ENCODE peak calls at places on chromosomes 3 and 15, in six cellular contexts. One of them, this sample, is unnamed.

GRCh38 chr3:105354429-105354828 is 12.3 kb upstream of the ALCAM start:
- DNase-seq in MM.1S: no peak
- DNase-seq in CD8-positive, alpha-beta T cell: no peak
- DNase-seq in OCI-LY7: no peak
- DNase-seq in tibial artery: no peak
- DNase-seq in fibroblast of pulmonary artery: no peak
- DNase-seq in this sample: no peak

GRCh38 chr3:12870942-12871341 is 29.6 kb upstream of the RPL32 start:
- DNase-seq in tibial artery: peak
- DNase-seq in CD8-positive, alpha-beta T cell: no peak
- DNase-seq in OCI-LY7: peak
- DNase-seq in fibroblast of pulmonary artery: no peak
- DNase-seq in MM.1S: peak
- DNase-seq in this sample: no peak

GRCh38 chr3:12159227-12159601 is 502 bp upstream of the TIMP4 start:
- DNase-seq in OCI-LY7: no peak
- DNase-seq in CD8-positive, alpha-beta T cell: no peak
- DNase-seq in MM.1S: no peak
- DNase-seq in tibial artery: no peak
- DNase-seq in fibroblast of pulmonary artery: no peak
- DNase-seq in this sample: no peak

GRCh38 chr3:17588422-17588821 is 154.0 kb downstream of the TBC1D5 start:
- DNase-seq in OCI-LY7: no peak
- DNase-seq in tibial artery: no peak
- DNase-seq in fibroblast of pulmonary artery: no peak
- DNase-seq in MM.1S: no peak
- DNase-seq in CD8-positive, alpha-beta T cell: no peak
- DNase-seq in this sample: no peak

GRCh38 chr3:60048447-60048848 is 998.6 kb upstream of the CFAP20DC start:
- DNase-seq in OCI-LY7: no peak
- DNase-seq in CD8-positive, alpha-beta T cell: no peak
- DNase-seq in tibial artery: no peak
- DNase-seq in MM.1S: no peak
- DNase-seq in fibroblast of pulmonary artery: no peak
- DNase-seq in this sample: no peak

GRCh38 chr15:59424626-59425025 is 13.4 kb upstream of the FAM81A start:
- DNase-seq in OCI-LY7: no peak
- DNase-seq in CD8-positive, alpha-beta T cell: no peak
- DNase-seq in tibial artery: no peak
- DNase-seq in fibroblast of pulmonary artery: no peak
- DNase-seq in MM.1S: no peak
- DNase-seq in this sample: no peak

GRCh38 chr15:66878761-66879160 is 176.7 kb downstream of the SMAD6 start:
- DNase-seq in MM.1S: no peak
- DNase-seq in tibial artery: no peak
- DNase-seq in CD8-positive, alpha-beta T cell: no peak
- DNase-seq in fibroblast of pulmonary artery: no peak
- DNase-seq in OCI-LY7: peak
- DNase-seq in this sample: no peak

GRCh38 chr15:45429974-45430792 is 51.8 kb upstream of the GATM start:
- DNase-seq in fibroblast of pulmonary artery: peak
- DNase-seq in tibial artery: peak
- DNase-seq in MM.1S: peak
- DNase-seq in OCI-LY7: peak
- DNase-seq in CD8-positive, alpha-beta T cell: peak
- DNase-seq in this sample: no peak

GRCh38 chr3:126872701-126873100 is 110.2 kb upstream of the PLXNA1 start:
- DNase-seq in tibial artery: no peak
- DNase-seq in fibroblast of pulmonary artery: no peak
- DNase-seq in MM.1S: no peak
- DNase-seq in OCI-LY7: no peak
- DNase-seq in CD8-positive, alpha-beta T cell: no peak
- DNase-seq in this sample: no peak

GRCh38 chr3:139830817-139831216 is 104.2 kb upstream of the CLSTN2 start:
- DNase-seq in CD8-positive, alpha-beta T cell: no peak
- DNase-seq in MM.1S: no peak
- DNase-seq in tibial artery: no peak
- DNase-seq in OCI-LY7: no peak
- DNase-seq in fibroblast of pulmonary artery: no peak
- DNase-seq in this sample: no peak

GRCh38 chr3:98746882-98747281 is 16.3 kb upstream of the ST3GAL6 start:
- DNase-seq in tibial artery: no peak
- DNase-seq in CD8-positive, alpha-beta T cell: no peak
- DNase-seq in OCI-LY7: no peak
- DNase-seq in fibroblast of pulmonary artery: peak
- DNase-seq in MM.1S: no peak
- DNase-seq in this sample: no peak

GRCh38 chr15:35305906-35306305 is 220.8 kb upstream of the NANOGP8 start:
- DNase-seq in CD8-positive, alpha-beta T cell: no peak
- DNase-seq in tibial artery: no peak
- DNase-seq in MM.1S: no peak
- DNase-seq in fibroblast of pulmonary artery: peak
- DNase-seq in OCI-LY7: no peak
- DNase-seq in this sample: no peak

GRCh38 chr15:67501177-67501835 is 19.6 kb upstream of the C15orf61 start:
- DNase-seq in fibroblast of pulmonary artery: peak
- DNase-seq in tibial artery: no peak
- DNase-seq in MM.1S: no peak
- DNase-seq in OCI-LY7: peak
- DNase-seq in CD8-positive, alpha-beta T cell: no peak
- DNase-seq in this sample: no peak

GRCh38 chr3:37668831-37669610 is 192.7 kb upstream of the CTDSPL start:
- DNase-seq in tibial artery: no peak
- DNase-seq in fibroblast of pulmonary artery: no peak
- DNase-seq in CD8-positive, alpha-beta T cell: no peak
- DNase-seq in OCI-LY7: no peak
- DNase-seq in MM.1S: no peak
- DNase-seq in this sample: no peak

DNA sequence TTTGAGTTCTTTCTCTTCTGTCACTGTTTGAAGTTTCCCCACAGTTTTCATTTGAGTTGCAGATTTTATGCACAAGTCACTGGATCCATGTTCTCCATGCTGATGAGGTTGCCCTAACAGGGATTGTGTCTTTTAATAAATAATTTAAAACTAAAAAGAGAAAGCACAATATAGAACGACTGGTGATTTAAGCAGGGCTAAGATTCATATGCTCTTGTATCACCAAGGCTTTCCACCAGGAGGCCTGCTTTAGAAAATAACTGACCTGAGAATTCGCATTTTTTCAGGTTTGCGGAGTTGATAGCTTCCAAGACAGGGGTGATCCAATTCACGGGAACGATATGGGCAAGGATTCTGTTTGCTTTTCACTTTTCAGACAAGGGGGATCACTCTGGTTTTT is 252.0 kb upstream of the VEPH1 start:
- DNase-seq in OCI-LY7: no peak
- DNase-seq in fibroblast of pulmonary artery: peak
- DNase-seq in MM.1S: no peak
- DNase-seq in CD8-positive, alpha-beta T cell: no peak
- DNase-seq in tibial artery: no peak
- DNase-seq in this sample: no peak
- TF ChIP-seq CTCF in OCI-LY7: no peak
- TF ChIP-seq CTCF in fibroblast of pulmonary artery: peak
- TF ChIP-seq CTCF in MM.1S: no peak
- TF ChIP-seq CTCF in CD8-positive, alpha-beta T cell: no peak
- TF ChIP-seq CTCF in tibial artery: no peak
- TF ChIP-seq CTCF in this sample: no peak

GRCh38 chr15:78524230-78524629 is 16.0 kb upstream of the PSMA4 start:
- DNase-seq in OCI-LY7: no peak
- DNase-seq in MM.1S: no peak
- DNase-seq in tibial artery: no peak
- DNase-seq in fibroblast of pulmonary artery: no peak
- DNase-seq in CD8-positive, alpha-beta T cell: no peak
- DNase-seq in this sample: no peak
- H3K4me3 ChIP-seq in OCI-LY7: no peak
- H3K4me3 ChIP-seq in MM.1S: no peak
- H3K4me3 ChIP-seq in tibial artery: no peak
- H3K4me3 ChIP-seq in fibroblast of pulmonary artery: no peak
- H3K4me3 ChIP-seq in CD8-positive, alpha-beta T cell: no peak
- H3K4me3 ChIP-seq in this sample: no peak

DNA sequence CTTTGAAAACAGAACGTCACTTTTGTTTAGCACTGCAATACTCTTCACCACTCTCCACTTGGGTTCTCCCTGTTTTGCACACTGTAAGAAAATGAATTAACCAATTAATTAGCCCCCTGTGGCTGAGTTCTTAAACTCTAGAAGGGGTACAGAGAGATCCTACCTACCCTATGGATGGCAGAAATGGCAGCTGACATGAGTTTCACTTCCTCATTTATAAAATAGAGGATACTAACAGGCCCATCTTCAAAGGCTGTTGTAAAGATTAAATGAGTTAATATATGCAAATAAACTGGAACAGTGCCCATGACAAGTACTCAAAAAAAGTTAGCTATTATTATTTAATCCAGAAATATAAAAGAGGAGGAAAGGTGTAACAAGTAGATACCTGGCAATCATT is 36.9 kb downstream of the SUCLG2 start:
- DNase-seq in fibroblast of pulmonary artery: no peak
- DNase-seq in MM.1S: peak
- DNase-seq in CD8-positive, alpha-beta T cell: no peak
- DNase-seq in tibial artery: no peak
- DNase-seq in OCI-LY7: peak
- DNase-seq in this sample: no peak
- TF ChIP-seq CTCF in fibroblast of pulmonary artery: no peak
- TF ChIP-seq CTCF in MM.1S: no peak
- TF ChIP-seq CTCF in CD8-positive, alpha-beta T cell: no peak
- TF ChIP-seq CTCF in tibial artery: no peak
- TF ChIP-seq CTCF in OCI-LY7: no peak
- TF ChIP-seq CTCF in this sample: no peak

GRCh38 chr3:186847437-186847836 is 4.9 kb downstream of the ADIPOQ start:
- DNase-seq in tibial artery: no peak
- DNase-seq in CD8-positive, alpha-beta T cell: no peak
- DNase-seq in fibroblast of pulmonary artery: no peak
- DNase-seq in MM.1S: no peak
- DNase-seq in OCI-LY7: no peak
- DNase-seq in this sample: no peak

GRCh38 chr3:186842426-186843038 is at the start of gene ADIPOQ:
- DNase-seq in fibroblast of pulmonary artery: no peak
- DNase-seq in tibial artery: no peak
- DNase-seq in CD8-positive, alpha-beta T cell: no peak
- DNase-seq in OCI-LY7: no peak
- DNase-seq in MM.1S: no peak
- DNase-seq in this sample: no peak

GRCh38 chr3:186843039-186843432 is 526 bp downstream of the ADIPOQ start:
- DNase-seq in CD8-positive, alpha-beta T cell: no peak
- DNase-seq in fibroblast of pulmonary artery: no peak
- DNase-seq in MM.1S: no peak
- DNase-seq in tibial artery: no peak
- DNase-seq in OCI-LY7: no peak
- DNase-seq in this sample: no peak

GRCh38 chr3:186841637-186842036 is 873 bp upstream of the ADIPOQ start:
- DNase-seq in MM.1S: no peak
- DNase-seq in OCI-LY7: no peak
- DNase-seq in tibial artery: no peak
- DNase-seq in fibroblast of pulmonary artery: no peak
- DNase-seq in CD8-positive, alpha-beta T cell: no peak
- DNase-seq in this sample: no peak

DNA sequence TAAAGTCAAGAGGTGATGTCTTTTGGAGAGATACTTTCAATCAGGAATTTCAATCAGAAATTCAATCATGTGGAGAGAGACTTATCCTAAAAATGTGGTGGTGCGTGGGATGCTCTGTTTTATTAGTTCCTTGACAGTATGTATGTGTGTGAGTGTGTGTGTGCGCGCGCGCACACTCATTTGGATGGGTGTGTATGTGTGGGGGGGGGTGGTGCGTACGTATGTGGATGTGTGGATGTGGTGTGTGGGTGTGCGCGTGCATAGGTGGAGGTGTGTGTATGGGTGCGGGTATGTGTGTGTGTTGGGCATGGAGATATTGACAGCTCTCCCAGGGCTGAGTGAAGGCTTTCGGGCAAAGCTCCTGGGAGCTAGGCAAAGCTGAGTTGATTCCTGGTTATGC is 2.4 kb downstream of the ADIPOQ start:
- DNase-seq in CD8-positive, alpha-beta T cell: no peak
- DNase-seq in tibial artery: no peak
- DNase-seq in fibroblast of pulmonary artery: no peak
- DNase-seq in MM.1S: no peak
- DNase-seq in OCI-LY7: no peak
- DNase-seq in this sample: no peak
- H3K4me3 ChIP-seq in CD8-positive, alpha-beta T cell: no peak
- H3K4me3 ChIP-seq in tibial artery: no peak
- H3K4me3 ChIP-seq in fibroblast of pulmonary artery: no peak
- H3K4me3 ChIP-seq in MM.1S: no peak
- H3K4me3 ChIP-seq in OCI-LY7: no peak
- H3K4me3 ChIP-seq in this sample: no peak

GRCh38 chr3:14122301-14122700 is 2.4 kb downstream of the CHCHD4 start:
- DNase-seq in OCI-LY7: no peak
- DNase-seq in tibial artery: no peak
- DNase-seq in MM.1S: peak
- DNase-seq in fibroblast of pulmonary artery: no peak
- DNase-seq in CD8-positive, alpha-beta T cell: no peak
- DNase-seq in this sample: no peak

GRCh38 chr3:14124223-14124614 is 451 bp downstream of the CHCHD4 start:
- DNase-seq in CD8-positive, alpha-beta T cell: peak
- DNase-seq in MM.1S: peak
- DNase-seq in OCI-LY7: peak
- DNase-seq in fibroblast of pulmonary artery: peak
- DNase-seq in tibial artery: peak
- DNase-seq in this sample: no peak

GRCh38 chr3:14124615-14125192 is at the start of the genes CHCHD4 and TMEM43:
- DNase-seq in tibial artery: peak
- DNase-seq in CD8-positive, alpha-beta T cell: peak
- DNase-seq in fibroblast of pulmonary artery: peak
- DNase-seq in OCI-LY7: peak
- DNase-seq in MM.1S: peak
- DNase-seq in this sample: peak

GRCh38 chr3:14121859-14122258 is 2.8 kb downstream of the CHCHD4 start:
- DNase-seq in CD8-positive, alpha-beta T cell: no peak
- DNase-seq in tibial artery: no peak
- DNase-seq in fibroblast of pulmonary artery: no peak
- DNase-seq in OCI-LY7: no peak
- DNase-seq in MM.1S: no peak
- DNase-seq in this sample: no peak

DNA sequence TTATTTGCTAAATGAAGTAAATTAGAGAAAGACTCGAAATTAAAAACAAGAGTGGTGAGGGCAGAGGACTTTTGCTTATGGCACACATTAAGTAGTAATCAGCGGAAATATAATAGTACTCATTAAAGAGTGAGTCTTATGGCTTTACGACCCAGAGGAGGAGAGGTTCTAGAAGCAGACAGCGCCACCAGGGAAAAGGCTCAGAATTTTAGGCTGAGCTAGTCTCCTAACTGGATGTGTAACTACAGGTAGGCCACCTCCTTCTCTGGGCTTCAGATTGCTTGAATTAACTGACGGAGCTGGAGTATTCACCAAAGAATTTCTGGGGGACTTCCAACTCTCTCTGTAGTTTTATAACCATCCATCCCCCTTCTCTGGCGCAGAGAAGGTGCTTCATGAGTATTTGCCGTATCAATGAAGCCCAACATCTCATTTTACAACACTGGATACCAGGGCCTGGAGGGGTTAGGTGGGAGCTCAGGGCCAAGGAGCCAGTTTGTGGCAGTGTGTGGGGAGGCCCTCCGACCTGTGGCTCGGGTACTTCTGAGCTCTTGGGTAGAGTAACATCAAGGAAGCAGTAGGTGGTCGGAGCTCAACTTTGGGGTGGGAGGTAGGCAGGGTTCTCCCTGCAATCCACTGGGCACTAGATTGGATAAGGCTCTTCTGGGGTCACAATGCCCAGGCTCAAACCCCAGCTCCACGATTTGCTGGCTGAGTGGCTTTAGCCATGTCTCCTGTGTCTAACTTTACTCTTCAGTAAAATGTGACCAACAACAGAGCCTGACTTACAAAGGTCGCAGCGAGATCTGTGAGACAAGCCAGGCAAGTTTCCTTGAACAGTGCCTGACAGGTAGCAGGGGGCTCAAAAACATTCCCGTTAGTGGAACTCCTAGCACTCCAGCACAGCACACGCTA is 1.1 kb downstream of the CHCHD4 start:
- DNase-seq in fibroblast of pulmonary artery: no peak
- DNase-seq in OCI-LY7: peak
- DNase-seq in MM.1S: peak
- DNase-seq in tibial artery: no peak
- DNase-seq in CD8-positive, alpha-beta T cell: no peak
- DNase-seq in this sample: no peak
- TF ChIP-seq CTCF in fibroblast of pulmonary artery: no peak
- TF ChIP-seq CTCF in OCI-LY7: peak
- TF ChIP-seq CTCF in MM.1S: peak
- TF ChIP-seq CTCF in tibial artery: no peak
- TF ChIP-seq CTCF in CD8-positive, alpha-beta T cell: no peak
- TF ChIP-seq CTCF in this sample: no peak

This sample was measured in HFF-Myc.